ENCODE peak calls at places on chromosomes 6 and 20, in nine cellular contexts. C, R, E, M, J, N, Z, A and V are unnamed samples.

GRCh38 chr6:149164199-149164745 is 153.2 kb upstream of the TAB2 start:
- DNase-seq in C (no peak), R (no peak), E (no peak), M (no peak), J (no peak), N (no peak), Z (no peak), A (no peak), V (no peak)

GRCh38 chr6:136706431-136706830 is 85.8 kb downstream of the MAP3K5 start:
- DNase-seq in C (no peak), R (no peak), E (no peak), M (no peak), J (no peak), N (no peak), Z (no peak), A (no peak), V (no peak)

GRCh38 chr20:57326667-57327455 is 2.7 kb upstream of the SPO11 start:
- DNase-seq in C (no peak), R (no peak), E (no peak), M (peak; percentile 49), J (no peak), N (no peak), Z (no peak), A (peak; percentile 77), V (no peak)

GRCh38 chr6:101397199-101397598 is 3.7 kb downstream of the GRIK2 start:
- DNase-seq in C (no peak), R (no peak), E (no peak), M (no peak), J (no peak), N (no peak), Z (no peak), A (no peak), V (no peak)

GRCh38 chr6:155436981-155437749 is 18.5 kb downstream of the NOX3 start:
- DNase-seq in C (no peak), R (no peak), E (no peak), M (no peak), J (no peak), N (no peak), Z (no peak), A (no peak), V (no peak)

GRCh38 chr6:53611342-53611741 is 54.2 kb downstream of the KLHL31 start:
- DNase-seq in C (no peak), R (no peak), E (no peak), M (no peak), J (no peak), N (no peak), Z (no peak), A (no peak), V (no peak)

GRCh38 chr6:137043710-137044365 is 927 bp downstream of the IL20RA start:
- DNase-seq in C (peak; percentile 37), R (peak; percentile 44), E (peak; percentile 49), M (peak; percentile 28), J (peak; percentile 43), N (peak; percentile 3), Z (no peak), A (no peak), V (no peak)

GRCh38 chr6:55319961-55320690 is 7.1 kb upstream of the GFRAL start:
- DNase-seq in C (no peak), R (no peak), E (no peak), M (no peak), J (no peak), N (no peak), Z (no peak), A (no peak), V (no peak)

GRCh38 chr6:26216015-26216885 is 129.0 kb downstream of the HFE start:
- DNase-seq in C (peak; percentile 70), R (peak; percentile 56), E (peak; percentile 70), M (peak; percentile 85), J (peak; percentile 58), N (no peak), Z (peak; percentile 83), A (peak; percentile 89), V (no peak)

GRCh38 chr6:25485820-25486559 is 166.0 kb upstream of the SCGN start:
- DNase-seq in C (no peak), R (peak; percentile 87), E (peak; percentile 37), M (no peak), J (peak; percentile 21), N (no peak), Z (no peak), A (no peak), V (no peak)

GRCh38 chr6:38673397-38674165 is 29.4 kb downstream of the GLO1 start:
- DNase-seq in C (no peak), R (no peak), E (no peak), M (no peak), J (no peak), N (no peak), Z (no peak), A (no peak), V (no peak)

GRCh38 chr6:32803416-32803815 is 13.4 kb downstream of the HLA-DOB start:
- DNase-seq in C (no peak), R (no peak), E (no peak), M (no peak), J (no peak), N (no peak), Z (no peak), A (no peak), V (no peak)

GRCh38 chr6:32807020-32807580 is 9.7 kb downstream of the HLA-DOB start:
- DNase-seq in C (no peak), R (no peak), E (no peak), M (no peak), J (no peak), N (no peak), Z (no peak), A (no peak), V (no peak)
- TF ChIP-seq POLR2A in C (no peak), R (no peak), E (no peak), M (no peak), J (no peak), N (no peak), Z (no peak), A (no peak), V (no peak)

GRCh38 chr20:44167736-44168135 is 19.3 kb downstream of the JPH2 start:
- DNase-seq in C (no peak), R (peak; percentile 59), E (no peak), M (no peak), J (no peak), N (no peak), Z (no peak), A (no peak), V (no peak)
- H3K27ac ChIP-seq in C (no peak overlapping the region), R (peak overlapping the region; percentile 74), E (no peak overlapping the region), M (peak overlapping the region; percentile 85), J (peak overlapping the region; percentile 84), N (peak overlapping the region; percentile 8), Z (no peak overlapping the region), A (no peak overlapping the region), V (no peak overlapping the region)

GRCh38 chr6:18260448-18261106 is 3.8 kb downstream of the DEK start:
- DNase-seq in C (no peak), R (no peak), E (no peak), M (no peak), J (no peak), N (no peak), Z (no peak), A (no peak), V (no peak)
- TF ChIP-seq POLR2A in C (no peak), R (no peak), E (no peak), M (no peak), J (no peak), N (no peak), Z (no peak), A (no peak), V (no peak)

GRCh38 chr6:77502966-77503365 is 39.7 kb upstream of the HTR1B start:
- DNase-seq in C (no peak), R (no peak), E (no peak), M (no peak), J (no peak), N (no peak), Z (no peak), A (peak; percentile 20), V (no peak)
- H3K27ac ChIP-seq in C (no peak overlapping the region), R (no peak overlapping the region), E (no peak overlapping the region), M (no peak overlapping the region), J (no peak overlapping the region), N (no peak overlapping the region), Z (no peak overlapping the region), A (no peak overlapping the region), V (no peak overlapping the region)

DNA sequence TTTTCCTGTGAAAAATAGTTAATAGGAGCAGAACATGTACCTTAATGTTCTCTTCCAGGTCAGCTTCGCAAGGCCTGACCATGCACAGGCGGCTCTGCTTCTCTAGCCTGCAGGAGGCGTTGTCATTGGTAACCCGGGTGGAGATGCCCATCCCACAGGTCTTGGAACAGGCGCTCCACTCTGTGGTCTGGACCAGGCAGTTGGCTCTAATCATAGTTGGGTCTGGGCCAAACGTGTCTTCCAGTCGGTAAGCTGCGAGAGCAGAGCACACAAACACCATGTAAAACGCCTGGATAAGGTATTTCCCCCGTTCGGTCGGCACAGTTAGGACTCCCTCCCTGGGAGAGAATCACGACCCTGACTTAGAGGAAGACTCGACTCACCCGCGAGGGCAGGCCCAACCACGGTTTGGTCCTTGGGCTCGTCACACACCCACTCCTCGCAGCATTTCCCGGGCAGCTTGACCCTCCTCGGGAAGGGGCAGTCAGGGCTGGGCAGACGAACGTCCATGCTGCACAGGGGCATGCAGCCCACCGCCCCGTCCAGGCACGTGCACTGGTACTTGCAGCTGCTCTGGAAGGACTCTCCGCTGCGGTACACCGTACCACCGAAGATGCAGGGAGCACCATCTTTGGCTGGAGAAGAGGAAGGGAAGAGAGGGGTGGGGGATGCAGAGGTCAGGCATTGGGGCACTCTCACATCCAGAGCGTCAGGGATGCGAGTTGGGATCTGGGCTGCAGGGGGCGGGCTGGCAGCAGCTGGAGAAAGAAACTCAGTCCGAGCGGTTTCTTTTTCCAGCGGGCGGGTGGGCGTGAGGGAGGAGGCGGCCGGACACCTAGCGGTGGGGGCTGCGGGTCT is 1.0 kb downstream of the CCN2 start:
- DNase-seq in C (peak; percentile 66), R (peak; percentile 78), E (peak; percentile 80), M (peak; percentile 83), J (peak; percentile 82), N (peak; percentile 50), Z (no peak), A (peak; percentile 81), V (no peak)
- TF ChIP-seq POLR2A in C (no peak), R (no peak), E (no peak), M (peak; percentile 1), J (no peak), N (no peak), Z (no peak), A (no peak), V (no peak)

GRCh38 chr6:130993292-130993765 is 69.7 kb downstream of the EPB41L2 start:
- DNase-seq in C (no peak), R (no peak), E (no peak), M (no peak), J (no peak), N (no peak), Z (peak; percentile 29), A (no peak), V (no peak)

GRCh38 chr6:130994319-130995097 is 68.5 kb downstream of the EPB41L2 start:
- DNase-seq in C (no peak), R (no peak), E (no peak), M (no peak), J (no peak), N (no peak), Z (no peak), A (no peak), V (no peak)

GRCh38 chr6:130997061-130997753 is 65.8 kb downstream of the EPB41L2 start:
- DNase-seq in C (no peak), R (no peak), E (no peak), M (no peak), J (no peak), N (no peak), Z (no peak), A (no peak), V (no peak)

GRCh38 chr6:130996635-130997034 is 66.4 kb downstream of the EPB41L2 start:
- DNase-seq in C (no peak), R (no peak), E (no peak), M (no peak), J (no peak), N (no peak), Z (no peak), A (no peak), V (no peak)

GRCh38 chr6:130995783-130996447 is 67.1 kb downstream of the EPB41L2 start:
- DNase-seq in C (no peak), R (no peak), E (no peak), M (no peak), J (no peak), N (no peak), Z (no peak), A (no peak), V (no peak)
- H3K27ac ChIP-seq in C (no peak overlapping the region), R (no peak overlapping the region), E (no peak overlapping the region), M (no peak overlapping the region), J (no peak overlapping the region), N (no peak overlapping the region), Z (peak overlapping the region; percentile 52), A (no peak overlapping the region), V (no peak overlapping the region)